ENCODE peak calls at places on chromosomes 4 and X, in eight cellular contexts. One of them, this sample, is unnamed. For H3K27me3, the result is how much of the 10 kb centered on the place peaks cover.

GRCh38 chr4:83348074-83348473 is 13.4 kb upstream of the HPSE start:
- DNase-seq in body of pancreas: no peak
- DNase-seq in pancreas: no peak
- DNase-seq in heart right ventricle: no peak
- DNase-seq in GM12878: no peak
- DNase-seq in CD4-positive, alpha-beta T cell: no peak
- DNase-seq in left ventricle myocardium inferior: no peak
- DNase-seq in ascending aorta: no peak
- DNase-seq in this sample: no peak

GRCh38 chr4:5973486-5974220 is 44.6 kb downstream of the C4orf50 start:
- DNase-seq in ascending aorta: peak
- DNase-seq in CD4-positive, alpha-beta T cell: no peak
- DNase-seq in body of pancreas: no peak
- DNase-seq in heart right ventricle: no peak
- DNase-seq in GM12878: no peak
- DNase-seq in left ventricle myocardium inferior: no peak
- DNase-seq in pancreas: no peak
- DNase-seq in this sample: no peak

GRCh38 chr4:17762705-17763104 is 18.7 kb downstream of the FAM184B start:
- DNase-seq in GM12878: no peak
- DNase-seq in pancreas: no peak
- DNase-seq in heart right ventricle: no peak
- DNase-seq in ascending aorta: no peak
- DNase-seq in CD4-positive, alpha-beta T cell: no peak
- DNase-seq in left ventricle myocardium inferior: no peak
- DNase-seq in body of pancreas: no peak
- DNase-seq in this sample: no peak

GRCh38 chr4:40176602-40177001 is 20.2 kb upstream of the RHOH start:
- DNase-seq in ascending aorta: no peak
- DNase-seq in GM12878: no peak
- DNase-seq in CD4-positive, alpha-beta T cell: no peak
- DNase-seq in heart right ventricle: no peak
- DNase-seq in body of pancreas: peak
- DNase-seq in pancreas: no peak
- DNase-seq in left ventricle myocardium inferior: no peak
- DNase-seq in this sample: no peak

GRCh38 chr4:57318694-57319093 is 208.5 kb upstream of the IGFBP7 start:
- DNase-seq in heart right ventricle: no peak
- DNase-seq in ascending aorta: no peak
- DNase-seq in GM12878: no peak
- DNase-seq in left ventricle myocardium inferior: no peak
- DNase-seq in CD4-positive, alpha-beta T cell: no peak
- DNase-seq in body of pancreas: no peak
- DNase-seq in pancreas: no peak
- DNase-seq in this sample: no peak

GRCh38 chr4:152016325-152016665 is 255.5 kb upstream of the GATB start:
- DNase-seq in body of pancreas: no peak
- DNase-seq in left ventricle myocardium inferior: no peak
- DNase-seq in GM12878: no peak
- DNase-seq in ascending aorta: no peak
- DNase-seq in CD4-positive, alpha-beta T cell: no peak
- DNase-seq in pancreas: no peak
- DNase-seq in heart right ventricle: no peak
- DNase-seq in this sample: no peak

GRCh38 chrX:45954026-45954425 is 591.2 kb downstream of the ZNF674 start:
- DNase-seq in ascending aorta: no peak
- DNase-seq in left ventricle myocardium inferior: no peak
- DNase-seq in heart right ventricle: no peak
- DNase-seq in body of pancreas: no peak
- DNase-seq in GM12878: no peak
- DNase-seq in CD4-positive, alpha-beta T cell: no peak
- DNase-seq in pancreas: no peak
- DNase-seq in this sample: no peak

GRCh38 chr4:6277139-6277802 is 7.6 kb downstream of the WFS1 start:
- DNase-seq in body of pancreas: no peak
- DNase-seq in heart right ventricle: peak
- DNase-seq in left ventricle myocardium inferior: peak
- DNase-seq in GM12878: no peak
- DNase-seq in CD4-positive, alpha-beta T cell: no peak
- DNase-seq in ascending aorta: no peak
- DNase-seq in pancreas: no peak
- DNase-seq in this sample: no peak

GRCh38 chr4:2469192-2469984 is 482 bp downstream of the RNF4 start:
- DNase-seq in heart right ventricle: peak
- DNase-seq in GM12878: no peak
- DNase-seq in CD4-positive, alpha-beta T cell: peak
- DNase-seq in body of pancreas: peak
- DNase-seq in left ventricle myocardium inferior: peak
- DNase-seq in ascending aorta: peak
- DNase-seq in pancreas: peak
- DNase-seq in this sample: no peak

GRCh38 chr4:132097046-132097445 is 1052.0 kb upstream of the PCDH10 start:
- DNase-seq in left ventricle myocardium inferior: no peak
- DNase-seq in pancreas: no peak
- DNase-seq in body of pancreas: no peak
- DNase-seq in heart right ventricle: no peak
- DNase-seq in CD4-positive, alpha-beta T cell: no peak
- DNase-seq in GM12878: no peak
- DNase-seq in ascending aorta: no peak
- DNase-seq in this sample: no peak

GRCh38 chr4:184792334-184792733 is 33.4 kb downstream of the ACSL1 start:
- DNase-seq in GM12878: no peak
- DNase-seq in body of pancreas: no peak
- DNase-seq in pancreas: no peak
- DNase-seq in ascending aorta: no peak
- DNase-seq in left ventricle myocardium inferior: no peak
- DNase-seq in CD4-positive, alpha-beta T cell: no peak
- DNase-seq in heart right ventricle: no peak
- DNase-seq in this sample: no peak

GRCh38 chr4:138952405-138952804 is 63.2 kb upstream of the NOCT start:
- DNase-seq in GM12878: no peak
- DNase-seq in left ventricle myocardium inferior: no peak
- DNase-seq in ascending aorta: no peak
- DNase-seq in pancreas: no peak
- DNase-seq in body of pancreas: no peak
- DNase-seq in CD4-positive, alpha-beta T cell: no peak
- DNase-seq in heart right ventricle: no peak
- DNase-seq in this sample: peak

GRCh38 chrX:48613502-48614160 is 16.3 kb downstream of the WDR13 start:
- DNase-seq in pancreas: no peak
- DNase-seq in body of pancreas: no peak
- DNase-seq in GM12878: no peak
- DNase-seq in left ventricle myocardium inferior: no peak
- DNase-seq in ascending aorta: no peak
- DNase-seq in CD4-positive, alpha-beta T cell: no peak
- DNase-seq in heart right ventricle: no peak
- DNase-seq in this sample: no peak

GRCh38 chr4:30283336-30283735 is 436.8 kb upstream of the PCDH7 start:
- DNase-seq in CD4-positive, alpha-beta T cell: no peak
- DNase-seq in GM12878: no peak
- DNase-seq in heart right ventricle: no peak
- DNase-seq in left ventricle myocardium inferior: no peak
- DNase-seq in pancreas: no peak
- DNase-seq in ascending aorta: no peak
- DNase-seq in body of pancreas: no peak
- DNase-seq in this sample: no peak
- H3K27me3 ChIP-seq in CD4-positive, alpha-beta T cell: under half
- H3K27me3 ChIP-seq in GM12878: under half
- H3K27me3 ChIP-seq in heart right ventricle: under half
- H3K27me3 ChIP-seq in left ventricle myocardium inferior: under half
- H3K27me3 ChIP-seq in pancreas: under half
- H3K27me3 ChIP-seq in ascending aorta: under half
- H3K27me3 ChIP-seq in body of pancreas: under half
- H3K27me3 ChIP-seq in this sample: under half

GRCh38 chr4:84962102-84962501 is 4.4 kb downstream of the WDFY3 start:
- DNase-seq in CD4-positive, alpha-beta T cell: no peak
- DNase-seq in pancreas: no peak
- DNase-seq in GM12878: no peak
- DNase-seq in ascending aorta: no peak
- DNase-seq in body of pancreas: no peak
- DNase-seq in heart right ventricle: no peak
- DNase-seq in left ventricle myocardium inferior: no peak
- DNase-seq in this sample: no peak
- H3K27me3 ChIP-seq in CD4-positive, alpha-beta T cell: under half
- H3K27me3 ChIP-seq in pancreas: under half
- H3K27me3 ChIP-seq in GM12878: under half
- H3K27me3 ChIP-seq in ascending aorta: under half
- H3K27me3 ChIP-seq in body of pancreas: under half
- H3K27me3 ChIP-seq in heart right ventricle: under half
- H3K27me3 ChIP-seq in left ventricle myocardium inferior: under half
- H3K27me3 ChIP-seq in this sample: under half

GRCh38 chrX:50469206-50469605 is 1.4 kb downstream of the DGKK start:
- DNase-seq in pancreas: no peak
- DNase-seq in body of pancreas: no peak
- DNase-seq in left ventricle myocardium inferior: no peak
- DNase-seq in CD4-positive, alpha-beta T cell: no peak
- DNase-seq in heart right ventricle: no peak
- DNase-seq in GM12878: no peak
- DNase-seq in ascending aorta: no peak
- DNase-seq in this sample: no peak
- H3K27me3 ChIP-seq in pancreas: under half
- H3K27me3 ChIP-seq in body of pancreas: under half
- H3K27me3 ChIP-seq in left ventricle myocardium inferior: half or more
- H3K27me3 ChIP-seq in CD4-positive, alpha-beta T cell: half or more
- H3K27me3 ChIP-seq in heart right ventricle: half or more
- H3K27me3 ChIP-seq in GM12878: under half
- H3K27me3 ChIP-seq in ascending aorta: under half
- H3K27me3 ChIP-seq in this sample: under half

GRCh38 chrX:103275947-103276567 is 493 bp downstream of the TCEAL5 start:
- DNase-seq in pancreas: no peak
- DNase-seq in CD4-positive, alpha-beta T cell: no peak
- DNase-seq in GM12878: no peak
- DNase-seq in left ventricle myocardium inferior: no peak
- DNase-seq in ascending aorta: no peak
- DNase-seq in heart right ventricle: no peak
- DNase-seq in body of pancreas: no peak
- DNase-seq in this sample: no peak
- H3K27me3 ChIP-seq in pancreas: under half
- H3K27me3 ChIP-seq in CD4-positive, alpha-beta T cell: under half
- H3K27me3 ChIP-seq in GM12878: under half
- H3K27me3 ChIP-seq in left ventricle myocardium inferior: under half
- H3K27me3 ChIP-seq in ascending aorta: under half
- H3K27me3 ChIP-seq in heart right ventricle: under half
- H3K27me3 ChIP-seq in body of pancreas: under half
- H3K27me3 ChIP-seq in this sample: under half

GRCh38 chr4:1109898-1110506 is 3.4 kb downstream of the RNF212 start:
- DNase-seq in body of pancreas: no peak
- DNase-seq in left ventricle myocardium inferior: no peak
- DNase-seq in pancreas: no peak
- DNase-seq in GM12878: no peak
- DNase-seq in CD4-positive, alpha-beta T cell: no peak
- DNase-seq in ascending aorta: no peak
- DNase-seq in heart right ventricle: no peak
- DNase-seq in this sample: no peak

GRCh38 chr4:1111259-1111809 is 2.0 kb downstream of the RNF212 start:
- DNase-seq in CD4-positive, alpha-beta T cell: no peak
- DNase-seq in left ventricle myocardium inferior: no peak
- DNase-seq in ascending aorta: no peak
- DNase-seq in body of pancreas: peak
- DNase-seq in GM12878: no peak
- DNase-seq in pancreas: no peak
- DNase-seq in heart right ventricle: no peak
- DNase-seq in this sample: peak

GRCh38 chr4:1112174-1112820 is 1.1 kb downstream of the RNF212 start:
- DNase-seq in CD4-positive, alpha-beta T cell: no peak
- DNase-seq in heart right ventricle: no peak
- DNase-seq in pancreas: peak
- DNase-seq in body of pancreas: peak
- DNase-seq in ascending aorta: no peak
- DNase-seq in GM12878: no peak
- DNase-seq in left ventricle myocardium inferior: no peak
- DNase-seq in this sample: peak

GRCh38 chr4:1112821-1113182 is 562 bp downstream of the RNF212 start:
- DNase-seq in left ventricle myocardium inferior: no peak
- DNase-seq in body of pancreas: no peak
- DNase-seq in pancreas: no peak
- DNase-seq in GM12878: no peak
- DNase-seq in ascending aorta: no peak
- DNase-seq in heart right ventricle: no peak
- DNase-seq in CD4-positive, alpha-beta T cell: no peak
- DNase-seq in this sample: no peak

DNA sequence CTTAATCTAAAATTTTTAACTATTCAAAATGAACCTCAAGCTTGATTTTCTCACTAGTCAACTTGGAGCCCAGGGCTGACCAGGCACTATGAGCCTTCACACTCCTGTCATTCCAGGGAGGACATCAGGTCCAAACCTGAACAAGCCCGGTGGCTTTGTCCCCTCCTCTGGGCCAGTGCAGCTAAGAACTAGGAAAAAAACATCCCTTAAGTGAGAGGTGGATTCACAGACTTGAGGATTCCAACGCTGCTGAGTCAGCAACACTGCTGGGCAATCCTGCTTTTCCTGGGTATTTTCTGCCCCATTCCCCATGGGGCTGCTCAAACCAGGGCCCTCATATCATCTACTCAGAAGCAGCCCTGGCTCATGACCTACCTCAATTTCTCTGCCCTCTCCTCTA is 4.0 kb downstream of the RNF212 start:
- DNase-seq in CD4-positive, alpha-beta T cell: no peak
- DNase-seq in ascending aorta: no peak
- DNase-seq in heart right ventricle: no peak
- DNase-seq in body of pancreas: no peak
- DNase-seq in left ventricle myocardium inferior: no peak
- DNase-seq in pancreas: no peak
- DNase-seq in GM12878: no peak
- DNase-seq in this sample: no peak
- H3K27me3 ChIP-seq in CD4-positive, alpha-beta T cell: under half
- H3K27me3 ChIP-seq in ascending aorta: under half
- H3K27me3 ChIP-seq in heart right ventricle: under half
- H3K27me3 ChIP-seq in body of pancreas: under half
- H3K27me3 ChIP-seq in left ventricle myocardium inferior: half or more
- H3K27me3 ChIP-seq in pancreas: under half
- H3K27me3 ChIP-seq in GM12878: under half
- H3K27me3 ChIP-seq in this sample: under half

DNA sequence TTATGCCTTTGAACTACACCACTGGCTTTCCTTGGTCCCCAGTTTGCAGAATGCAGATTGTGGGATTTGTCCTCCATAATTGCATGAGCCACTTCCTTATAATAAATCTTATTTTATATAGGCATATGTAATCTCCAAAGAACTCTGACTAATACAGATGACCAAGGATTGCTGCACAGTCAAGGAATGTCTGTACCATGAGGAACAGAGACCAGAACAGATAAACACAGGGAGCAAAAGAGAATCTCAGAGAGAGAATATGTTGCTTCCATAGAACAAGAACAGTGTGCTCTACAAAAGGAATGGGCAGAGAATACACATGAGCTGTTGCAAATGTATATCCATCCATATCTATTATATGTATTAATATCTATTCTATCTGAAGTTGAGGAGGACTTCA is 111.1 kb downstream of the ADRA2C start:
- DNase-seq in heart right ventricle: no peak
- DNase-seq in ascending aorta: no peak
- DNase-seq in GM12878: no peak
- DNase-seq in CD4-positive, alpha-beta T cell: no peak
- DNase-seq in pancreas: no peak
- DNase-seq in body of pancreas: no peak
- DNase-seq in left ventricle myocardium inferior: no peak
- DNase-seq in this sample: no peak
- H3K27me3 ChIP-seq in heart right ventricle: half or more
- H3K27me3 ChIP-seq in ascending aorta: under half
- H3K27me3 ChIP-seq in GM12878: under half
- H3K27me3 ChIP-seq in CD4-positive, alpha-beta T cell: half or more
- H3K27me3 ChIP-seq in pancreas: under half
- H3K27me3 ChIP-seq in body of pancreas: under half
- H3K27me3 ChIP-seq in left ventricle myocardium inferior: half or more
- H3K27me3 ChIP-seq in this sample: under half

This sample was measured in vagina.